ENCODE peak calls at places on chromosomes 4 and X, in four cellular contexts. S is IMR-90, L is right atrium auricular region, X is A549. G is an unnamed sample.
A peak's percentile ranks its signal among the peaks of the same experiment; 100 is the strongest.

GRCh38 chr4:115537387-115537786 is 424.0 kb upstream of the NDST4 start:
- DNase-seq in S (no peak), L (no peak), X (no peak), G (no peak)

GRCh38 chr4:173537628-173538147 is 7.7 kb upstream of the HAND2 start:
- DNase-seq in S (no peak), L (no peak), X (no peak), G (no peak)

GRCh38 chrX:140983730-140984129 is 18.7 kb upstream of the SPANXB1 start:
- DNase-seq in S (no peak), L (no peak), X (no peak), G (no peak)

GRCh38 chr4:182856862-182857261 is 60.3 kb downstream of the DCTD start:
- DNase-seq in S (no peak), L (no peak), X (no peak), G (no peak)

GRCh38 chr4:43286137-43286536 is 393.6 kb downstream of the GRXCR1 start:
- DNase-seq in S (no peak), L (no peak), X (no peak), G (no peak)

GRCh38 chr4:11675051-11675800 is 246.5 kb upstream of the HS3ST1 start:
- DNase-seq in S (no peak), L (no peak), X (no peak), G (no peak)

GRCh38 chrX:96770315-96770714 is 85.7 kb downstream of the DIAPH2 start:
- DNase-seq in S (peak; percentile 18), L (no peak), X (peak; percentile 7), G (no peak)

GRCh38 chrX:136207546-136207945 is 43.7 kb downstream of the MAP7D3 start:
- DNase-seq in S (no peak), L (no peak), X (no peak), G (no peak)

GRCh38 chr4:158688813-158689212 is 16.7 kb downstream of the ETFDH start:
- DNase-seq in S (no peak), L (no peak), X (no peak), G (no peak)

GRCh38 chr4:5636766-5637670 is 71.3 kb downstream of the EVC2 start:
- DNase-seq in S (no peak), L (no peak), X (no peak), G (no peak)

GRCh38 chrX:50978920-50979660 is 68.6 kb downstream of the BMP15 start:
- DNase-seq in S (no peak), L (no peak), X (no peak), G (no peak)
- TF ChIP-seq CTCF in S (no peak), L (no peak), X (no peak), G (no peak)

GRCh38 chr4:166252487-166253402 is 379.7 kb downstream of the TLL1 start:
- DNase-seq in S (no peak), L (no peak), X (no peak), G (no peak)
- TF ChIP-seq CTCF in S (no peak), L (peak; percentile 59), X (peak; percentile 36), G (peak; percentile 46)

GRCh38 chr4:15832523-15833451 is 54.7 kb downstream of the CD38 start:
- DNase-seq in S (no peak), L (no peak), X (no peak), G (no peak)
- TF ChIP-seq CTCF in S (no peak), L (no peak), X (no peak), G (no peak)

GRCh38 chr4:7239101-7239820 is 46.9 kb downstream of the SORCS2 start:
- DNase-seq in S (no peak), L (no peak), X (no peak), G (no peak)

GRCh38 chr4:7239844-7240243 is 47.5 kb downstream of the SORCS2 start:
- DNase-seq in S (no peak), L (no peak), X (no peak), G (no peak)

GRCh38 chr4:7237863-7238262 is 45.5 kb downstream of the SORCS2 start:
- DNase-seq in S (peak; percentile 15), L (no peak), X (no peak), G (no peak)

GRCh38 chr4:7236847-7237246 is 44.5 kb downstream of the SORCS2 start:
- DNase-seq in S (peak; percentile 20), L (no peak), X (no peak), G (no peak)

DNA sequence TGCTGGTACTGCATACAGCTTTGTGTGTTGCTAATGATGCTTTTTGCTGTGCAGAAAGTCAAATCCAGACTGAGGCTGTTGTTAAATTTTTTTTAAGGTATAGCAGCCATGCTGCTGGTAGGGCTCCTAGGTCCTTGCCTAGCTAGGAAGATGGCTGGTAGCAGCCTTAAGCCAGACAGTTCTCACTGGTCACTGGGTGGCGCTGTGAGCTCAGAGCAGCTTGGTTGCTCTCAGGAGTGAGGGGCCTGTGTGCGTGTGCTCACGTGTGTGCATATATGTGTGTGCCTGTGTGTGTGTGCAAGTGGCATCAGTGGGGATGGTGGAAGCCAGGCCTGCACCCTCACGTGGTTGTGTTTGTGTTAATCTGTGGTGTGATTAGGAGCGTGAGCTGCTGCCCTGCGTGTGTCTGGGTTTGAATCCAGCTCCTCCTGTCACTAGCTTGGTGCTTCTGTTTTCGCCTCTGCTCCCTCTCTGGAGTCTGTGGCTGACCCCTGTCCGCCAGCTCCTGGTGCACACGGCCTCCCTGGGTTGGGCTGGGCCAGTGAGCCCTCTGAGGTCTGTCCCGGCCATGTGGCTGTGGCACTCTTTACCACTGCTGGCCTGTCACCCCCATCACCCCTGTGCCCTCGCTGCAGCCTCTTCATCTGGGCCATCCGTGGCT is 46.1 kb downstream of the SORCS2 start:
- DNase-seq in S (no peak), L (no peak), X (no peak), G (no peak)
- TF ChIP-seq CTCF in S (peak; percentile 2), L (no peak), X (no peak), G (peak; percentile 39)

GRCh38 chr4:61210186-61210939 is 10.2 kb downstream of the ADGRL3 start:
- DNase-seq in S (no peak), L (no peak), X (no peak), G (no peak)
- TF ChIP-seq CTCF in S (no peak), L (no peak), X (no peak), G (no peak)

GRCh38 chr4:185592845-185593488 is 57.7 kb upstream of the PDLIM3 start:
- DNase-seq in S (no peak), L (no peak), X (no peak), G (no peak)
- TF ChIP-seq CTCF in S (peak; percentile 13), L (no peak), X (no peak), G (no peak)

GRCh38 chr4:39256436-39256835 is 74.1 kb downstream of the WDR19 start:
- DNase-seq in S (no peak), L (no peak), X (no peak), G (no peak)

GRCh38 chr4:39255916-39256315 is 73.6 kb downstream of the WDR19 start:
- DNase-seq in S (no peak), L (no peak), X (no peak), G (no peak)

GRCh38 chr4:39259571-39260330 is 77.4 kb downstream of the WDR19 start:
- DNase-seq in S (peak; percentile 86), L (no peak), X (no peak), G (no peak)

GRCh38 chr4:39255266-39255665 is 72.9 kb downstream of the WDR19 start:
- DNase-seq in S (peak; percentile 65), L (no peak), X (peak; percentile 7), G (peak; percentile 11)
- TF ChIP-seq CTCF in S (peak; percentile 12), L (no peak), X (peak; percentile 29), G (peak; percentile 14)

GRCh38 chr4:145097331-145097820 is 620 bp downstream of the ANAPC10 start:
- DNase-seq in S (no peak), L (no peak), X (no peak), G (no peak)

GRCh38 chr4:145099653-145100052 is 1.5 kb downstream of the ABCE1 start:
- DNase-seq in S (peak; percentile 5), L (no peak), X (no peak), G (no peak)

GRCh38 chr4:145098675-145099037 is 545 bp downstream of the ABCE1 start:
- DNase-seq in S (peak; percentile 66), L (no peak), X (peak; percentile 30), G (peak; percentile 29)

GRCh38 chr4:145101091-145101490 is 3.0 kb downstream of the ABCE1 start:
- DNase-seq in S (no peak), L (no peak), X (no peak), G (no peak)

DNA sequence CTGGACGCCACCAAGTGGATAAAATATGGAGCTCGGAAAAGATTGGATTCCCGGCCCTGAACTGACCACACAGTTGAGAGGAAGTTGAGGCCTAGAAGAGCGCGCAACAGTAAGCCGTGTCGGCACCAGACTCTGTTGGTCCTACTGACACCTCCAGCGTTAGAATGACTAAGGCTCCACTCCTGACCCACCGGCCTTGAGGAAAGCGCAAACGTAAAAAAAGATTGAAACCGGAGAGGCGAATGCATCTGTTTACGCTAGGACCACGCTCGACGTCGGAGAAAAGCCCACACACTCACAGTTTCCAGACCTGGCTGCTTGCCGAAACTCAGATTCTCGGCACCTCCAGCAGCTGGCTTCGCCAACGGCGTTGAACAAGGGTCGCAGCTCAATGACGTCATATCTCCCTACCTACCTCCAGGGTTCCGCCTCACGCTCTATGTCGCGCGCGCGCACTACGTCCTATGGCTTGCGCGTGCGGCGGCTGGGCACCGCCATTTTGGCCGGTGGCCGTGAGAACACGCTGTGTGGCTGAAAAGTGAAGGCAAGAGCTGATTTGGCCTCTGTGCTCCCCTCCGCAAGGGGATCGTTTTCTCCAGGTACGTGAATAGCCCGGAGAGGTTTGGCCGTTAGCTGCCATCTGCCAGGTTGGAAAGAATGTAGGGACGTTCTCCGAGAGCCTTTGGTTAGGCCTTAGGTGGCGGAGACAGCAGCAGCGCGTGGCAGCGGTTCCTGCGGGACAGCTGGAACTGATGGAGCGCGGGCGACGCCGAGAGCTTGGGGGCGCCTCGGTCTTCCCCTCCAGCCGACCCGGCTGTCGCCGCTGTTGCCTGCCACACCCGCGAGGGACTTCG is at the start of the genes ABCE1 and ANAPC10:
- DNase-seq in S (peak; percentile 99), L (peak; percentile 96), X (peak; percentile 79), G (peak; percentile 98)
- TF ChIP-seq CTCF in S (peak; percentile 49), L (peak; percentile 58), X (peak; percentile 28), G (peak; percentile 36)